ENCODE peak calls at places on chromosome 1, in nine cellular contexts. W is NCI-H2107; Q is right cardiac atrium; X is NCI-H1092 treated with DMSO at 0.1 percent for 48 hours; D is fibroblast of gingiva; S is AG09309; M is activated effector memory CD4-positive, alpha-beta T cell treated with Interleukin-2 at 50 U/mL for 16 hours; O is Daoy; U is ELR. B is an unnamed sample.

GRCh38 chr1:203346060-203346754 is 4.7 kb downstream of the FMOD start:
- DNase-seq in Q (no peak), X (peak; percentile 47), S (no peak), U (no peak), O (no peak), D (peak; percentile 6), W (no peak), M (no peak), B (no peak)

GRCh38 chr1:6922096-6922931 is 137.1 kb downstream of the CAMTA1 start:
- DNase-seq in M (no peak), X (peak; percentile 91), W (peak; percentile 24), S (peak; percentile 78), U (peak; percentile 8), O (peak; percentile 37), D (peak; percentile 71), Q (peak; percentile 82), B (no peak)

GRCh38 chr1:31524196-31524967 is 51.9 kb upstream of the TINAGL1 start:
- DNase-seq in Q (no peak), M (no peak), O (no peak), S (no peak), X (no peak), W (no peak), U (no peak), D (no peak), B (no peak)

GRCh38 chr1:200306954-200307754 is 102.7 kb downstream of the ZNF281 start:
- DNase-seq in X (peak; percentile 54), Q (no peak), W (peak; percentile 18), S (no peak), D (peak; percentile 32), U (peak; percentile 61), M (no peak), O (peak; percentile 42), B (peak; percentile 42)

GRCh38 chr1:117067528-117068370 is 7.6 kb downstream of the TTF2 start:
- DNase-seq in Q (peak; percentile 62), X (peak; percentile 62), O (peak; percentile 73), D (peak; percentile 50), M (no peak), S (no peak), U (peak; percentile 70), W (peak; percentile 35), B (peak; percentile 64)

GRCh38 chr1:94654031-94654430 is 112.5 kb upstream of the F3 start:
- DNase-seq in S (no peak), M (no peak), Q (no peak), U (peak; percentile 72), W (no peak), D (no peak), O (peak; percentile 88), X (no peak), B (no peak)

GRCh38 chr1:245045087-245045881 is 109.5 kb upstream of the KIF26B start:
- DNase-seq in S (no peak), D (peak; percentile 6), U (no peak), W (no peak), X (no peak), Q (no peak), M (no peak), O (peak; percentile 19), B (peak; percentile 43)

GRCh38 chr1:35046730-35047129 is 15.0 kb upstream of the ZMYM6 start:
- DNase-seq in X (no peak), U (no peak), W (no peak), Q (no peak), D (no peak), S (no peak), M (no peak), O (no peak), B (no peak)

GRCh38 chr1:57218487-57219079 is 205.3 kb downstream of the DAB1 start:
- DNase-seq in W (no peak), U (no peak), X (no peak), M (no peak), D (no peak), O (no peak), Q (peak; percentile 66), S (no peak), B (no peak)

GRCh38 chr1:231807498-231807897 is 180.9 kb downstream of the DISC1 start:
- DNase-seq in O (no peak), Q (no peak), S (no peak), M (no peak), D (no peak), W (no peak), U (no peak), X (peak; percentile 96), B (no peak)

GRCh38 chr1:150875197-150876110 is 945 bp downstream of the ARNT start:
- DNase-seq in X (no peak), S (no peak), O (peak; percentile 7), D (no peak), Q (no peak), U (peak; percentile 37), W (no peak), M (no peak), B (peak; percentile 32)

GRCh38 chr1:178818416-178818815 is 52.5 kb downstream of the ANGPTL1 start:
- DNase-seq in O (no peak), U (peak; percentile 3), Q (no peak), D (no peak), S (peak; percentile 23), X (no peak), M (no peak), W (no peak), B (no peak)

GRCh38 chr1:65459397-65459768 is 38.9 kb downstream of the LEPR start:
- DNase-seq in U (peak; percentile 65), X (peak; percentile 3), O (peak; percentile 25), M (no peak), W (peak; percentile 5), D (peak; percentile 52), S (no peak), Q (no peak), B (peak; percentile 36)

GRCh38 chr1:21630571-21631338 is 38.4 kb downstream of the RAP1GAP start:
- DNase-seq in M (no peak), Q (peak; percentile 33), O (no peak), U (no peak), X (no peak), D (no peak), S (no peak), W (no peak), B (no peak)

GRCh38 chr1:66135165-66135564 is 342.5 kb downstream of the PDE4B start:
- DNase-seq in S (no peak), D (no peak), W (no peak), X (no peak), U (no peak), M (no peak), O (no peak), Q (no peak), B (no peak)

GRCh38 chr1:2174348-2175054 is 20.1 kb downstream of the FAAP20 start:
- DNase-seq in D (peak; percentile 38), Q (peak; percentile 86), O (peak; percentile 79), X (peak; percentile 20), U (peak; percentile 71), W (no peak), S (peak; percentile 7), M (no peak), B (peak; percentile 99)

GRCh38 chr1:9732123-9732971 is 80.8 kb downstream of the PIK3CD start:
- DNase-seq in M (no peak), Q (no peak), W (no peak), O (no peak), U (peak; percentile 13), S (no peak), X (no peak), D (no peak), B (no peak)

GRCh38 chr1:242239394-242239793 is 240.5 kb upstream of the MAP1LC3C start:
- DNase-seq in W (no peak), X (no peak), D (no peak), O (no peak), M (no peak), Q (no peak), U (no peak), S (no peak), B (no peak)

GRCh38 chr1:1678581-1679380 is 13.8 kb downstream of the SLC35E2B start:
- DNase-seq in O (no peak), Q (no peak), W (no peak), X (no peak), S (no peak), U (peak; percentile 10), D (no peak), M (no peak), B (peak; percentile 56)

GRCh38 chr1:8122160-8122476 is 96.0 kb upstream of the ERRFI1 start:
- DNase-seq in X (no peak), U (peak; percentile 51), O (peak; percentile 81), W (no peak), M (no peak), D (no peak), Q (peak; percentile 33), S (no peak), B (no peak)

GRCh38 chr1:25867210-25867991 is 8.1 kb downstream of the PAQR7 start:
- DNase-seq in D (no peak), U (no peak), W (no peak), M (no peak), S (no peak), X (no peak), O (no peak), Q (no peak), B (no peak)

GRCh38 chr1:39842726-39843305 is 40.5 kb downstream of the TRIT1 start:
- DNase-seq in U (no peak), W (peak; percentile 95), S (no peak), O (no peak), X (no peak), Q (no peak), D (no peak), M (no peak), B (no peak)

GRCh38 chr1:165117482-165117881 is 239.0 kb downstream of the LMX1A start:
- DNase-seq in M (no peak), S (no peak), O (peak; percentile 24), Q (no peak), D (no peak), W (no peak), X (no peak), U (no peak), B (no peak)

GRCh38 chr1:61221642-61222041 is 139.3 kb downstream of the NFIA start:
- DNase-seq in W (no peak), Q (no peak), O (no peak), M (no peak), U (no peak), X (no peak), D (no peak), S (no peak), B (peak; percentile 20)

GRCh38 chr1:230825061-230825803 is 43.1 kb downstream of the C1orf198 start:
- DNase-seq in M (no peak), O (peak; percentile 20), W (no peak), U (peak; percentile 72), Q (no peak), X (no peak), D (peak; percentile 89), S (peak; percentile 57), B (no peak)

B was measured in HuH-7.